ENCODE peak calls at places on chromosome 12, in nine cellular contexts. One of them, this sample, is unnamed.

GRCh38 chr12:40745386-40745785 is 53.1 kb downstream of the CNTN1 start:
- DNase-seq in aorta: no peak
- DNase-seq in T-helper 1 cell: no peak
- DNase-seq in HTR-8/SVneo: no peak
- DNase-seq in stimulated activated CD8-positive, alpha-beta memory T cell treated with anti-CD3 and anti-CD28 coated beads, Interleukin-12 subunit alpha, Interleukin-12 subunit beta, amount 100 ng/mL, for 1 hour: no peak
- DNase-seq in caudate nucleus: no peak
- DNase-seq in kidney tubule cell: no peak
- DNase-seq in sciatic nerve: no peak
- DNase-seq in GM04504: no peak
- DNase-seq in this sample: no peak

GRCh38 chr12:110578522-110579238 is 4.4 kb downstream of the PPTC7 start:
- DNase-seq in aorta: no peak
- DNase-seq in T-helper 1 cell: no peak
- DNase-seq in HTR-8/SVneo: no peak
- DNase-seq in stimulated activated CD8-positive, alpha-beta memory T cell treated with anti-CD3 and anti-CD28 coated beads, Interleukin-12 subunit alpha, Interleukin-12 subunit beta, amount 100 ng/mL, for 1 hour: no peak
- DNase-seq in caudate nucleus: no peak
- DNase-seq in kidney tubule cell: peak
- DNase-seq in sciatic nerve: no peak
- DNase-seq in GM04504: no peak
- DNase-seq in this sample: no peak

GRCh38 chr12:31267966-31268365 is 58.0 kb downstream of the SINHCAF start:
- DNase-seq in aorta: no peak
- DNase-seq in T-helper 1 cell: no peak
- DNase-seq in HTR-8/SVneo: no peak
- DNase-seq in stimulated activated CD8-positive, alpha-beta memory T cell treated with anti-CD3 and anti-CD28 coated beads, Interleukin-12 subunit alpha, Interleukin-12 subunit beta, amount 100 ng/mL, for 1 hour: no peak
- DNase-seq in caudate nucleus: no peak
- DNase-seq in kidney tubule cell: no peak
- DNase-seq in sciatic nerve: no peak
- DNase-seq in GM04504: no peak
- DNase-seq in this sample: no peak

GRCh38 chr12:11722578-11723138 is 73.2 kb downstream of the ETV6 start:
- DNase-seq in aorta: no peak
- DNase-seq in T-helper 1 cell: no peak
- DNase-seq in HTR-8/SVneo: no peak
- DNase-seq in stimulated activated CD8-positive, alpha-beta memory T cell treated with anti-CD3 and anti-CD28 coated beads, Interleukin-12 subunit alpha, Interleukin-12 subunit beta, amount 100 ng/mL, for 1 hour: no peak
- DNase-seq in caudate nucleus: no peak
- DNase-seq in kidney tubule cell: no peak
- DNase-seq in sciatic nerve: no peak
- DNase-seq in GM04504: no peak
- DNase-seq in this sample: no peak

GRCh38 chr12:119115296-119115905 is 63.3 kb upstream of the HSPB8 start:
- DNase-seq in aorta: no peak
- DNase-seq in T-helper 1 cell: no peak
- DNase-seq in HTR-8/SVneo: peak
- DNase-seq in stimulated activated CD8-positive, alpha-beta memory T cell treated with anti-CD3 and anti-CD28 coated beads, Interleukin-12 subunit alpha, Interleukin-12 subunit beta, amount 100 ng/mL, for 1 hour: no peak
- DNase-seq in caudate nucleus: no peak
- DNase-seq in kidney tubule cell: peak
- DNase-seq in sciatic nerve: no peak
- DNase-seq in GM04504: peak
- DNase-seq in this sample: peak

GRCh38 chr12:59763835-59764234 is 168.0 kb downstream of the SLC16A7 start:
- DNase-seq in aorta: no peak
- DNase-seq in T-helper 1 cell: no peak
- DNase-seq in HTR-8/SVneo: no peak
- DNase-seq in stimulated activated CD8-positive, alpha-beta memory T cell treated with anti-CD3 and anti-CD28 coated beads, Interleukin-12 subunit alpha, Interleukin-12 subunit beta, amount 100 ng/mL, for 1 hour: no peak
- DNase-seq in caudate nucleus: no peak
- DNase-seq in kidney tubule cell: no peak
- DNase-seq in sciatic nerve: no peak
- DNase-seq in GM04504: no peak
- DNase-seq in this sample: no peak

GRCh38 chr12:131621701-131622421 is 89.0 kb upstream of the SFSWAP start:
- DNase-seq in aorta: no peak
- DNase-seq in T-helper 1 cell: no peak
- DNase-seq in HTR-8/SVneo: no peak
- DNase-seq in stimulated activated CD8-positive, alpha-beta memory T cell treated with anti-CD3 and anti-CD28 coated beads, Interleukin-12 subunit alpha, Interleukin-12 subunit beta, amount 100 ng/mL, for 1 hour: no peak
- DNase-seq in caudate nucleus: peak
- DNase-seq in kidney tubule cell: no peak
- DNase-seq in sciatic nerve: peak
- DNase-seq in GM04504: no peak
- DNase-seq in this sample: peak

GRCh38 chr12:107411792-107412535 is 273.6 kb upstream of the PWP1 start:
- DNase-seq in aorta: no peak
- DNase-seq in T-helper 1 cell: no peak
- DNase-seq in HTR-8/SVneo: peak
- DNase-seq in stimulated activated CD8-positive, alpha-beta memory T cell treated with anti-CD3 and anti-CD28 coated beads, Interleukin-12 subunit alpha, Interleukin-12 subunit beta, amount 100 ng/mL, for 1 hour: no peak
- DNase-seq in caudate nucleus: no peak
- DNase-seq in kidney tubule cell: peak
- DNase-seq in sciatic nerve: no peak
- DNase-seq in GM04504: peak
- DNase-seq in this sample: no peak

GRCh38 chr12:1518763-1519516 is 75.4 kb downstream of the FBXL14 start:
- DNase-seq in aorta: no peak
- DNase-seq in T-helper 1 cell: no peak
- DNase-seq in HTR-8/SVneo: peak
- DNase-seq in stimulated activated CD8-positive, alpha-beta memory T cell treated with anti-CD3 and anti-CD28 coated beads, Interleukin-12 subunit alpha, Interleukin-12 subunit beta, amount 100 ng/mL, for 1 hour: no peak
- DNase-seq in caudate nucleus: no peak
- DNase-seq in kidney tubule cell: peak
- DNase-seq in sciatic nerve: no peak
- DNase-seq in GM04504: no peak
- DNase-seq in this sample: no peak

GRCh38 chr12:47361389-47362031 is 281.8 kb upstream of the AMIGO2 start:
- DNase-seq in aorta: no peak
- DNase-seq in T-helper 1 cell: peak
- DNase-seq in HTR-8/SVneo: no peak
- DNase-seq in stimulated activated CD8-positive, alpha-beta memory T cell treated with anti-CD3 and anti-CD28 coated beads, Interleukin-12 subunit alpha, Interleukin-12 subunit beta, amount 100 ng/mL, for 1 hour: no peak
- DNase-seq in caudate nucleus: no peak
- DNase-seq in kidney tubule cell: no peak
- DNase-seq in sciatic nerve: no peak
- DNase-seq in GM04504: no peak
- DNase-seq in this sample: no peak

GRCh38 chr12:104599272-104599984 is 142.7 kb downstream of the CHST11 start:
- DNase-seq in aorta: no peak
- DNase-seq in T-helper 1 cell: no peak
- DNase-seq in HTR-8/SVneo: no peak
- DNase-seq in stimulated activated CD8-positive, alpha-beta memory T cell treated with anti-CD3 and anti-CD28 coated beads, Interleukin-12 subunit alpha, Interleukin-12 subunit beta, amount 100 ng/mL, for 1 hour: no peak
- DNase-seq in caudate nucleus: no peak
- DNase-seq in kidney tubule cell: no peak
- DNase-seq in sciatic nerve: peak
- DNase-seq in GM04504: no peak
- DNase-seq in this sample: no peak

GRCh38 chr12:96219700-96220206 is 25.6 kb downstream of the ELK3 start:
- DNase-seq in aorta: peak
- DNase-seq in T-helper 1 cell: no peak
- DNase-seq in HTR-8/SVneo: peak
- DNase-seq in stimulated activated CD8-positive, alpha-beta memory T cell treated with anti-CD3 and anti-CD28 coated beads, Interleukin-12 subunit alpha, Interleukin-12 subunit beta, amount 100 ng/mL, for 1 hour: no peak
- DNase-seq in caudate nucleus: no peak
- DNase-seq in kidney tubule cell: peak
- DNase-seq in sciatic nerve: no peak
- DNase-seq in GM04504: peak
- DNase-seq in this sample: no peak

GRCh38 chr12:98352218-98352811 is 163.1 kb upstream of the TMPO start:
- DNase-seq in aorta: no peak
- DNase-seq in T-helper 1 cell: no peak
- DNase-seq in HTR-8/SVneo: peak
- DNase-seq in stimulated activated CD8-positive, alpha-beta memory T cell treated with anti-CD3 and anti-CD28 coated beads, Interleukin-12 subunit alpha, Interleukin-12 subunit beta, amount 100 ng/mL, for 1 hour: no peak
- DNase-seq in caudate nucleus: no peak
- DNase-seq in kidney tubule cell: peak
- DNase-seq in sciatic nerve: no peak
- DNase-seq in GM04504: peak
- DNase-seq in this sample: no peak

GRCh38 chr12:418432-418831 is 17.0 kb downstream of the CCDC77 start:
- DNase-seq in aorta: no peak
- DNase-seq in T-helper 1 cell: no peak
- DNase-seq in HTR-8/SVneo: no peak
- DNase-seq in stimulated activated CD8-positive, alpha-beta memory T cell treated with anti-CD3 and anti-CD28 coated beads, Interleukin-12 subunit alpha, Interleukin-12 subunit beta, amount 100 ng/mL, for 1 hour: no peak
- DNase-seq in caudate nucleus: no peak
- DNase-seq in kidney tubule cell: no peak
- DNase-seq in sciatic nerve: no peak
- DNase-seq in GM04504: no peak
- DNase-seq in this sample: no peak

GRCh38 chr12:96414637-96415036 is 14.4 kb upstream of the CDK17 start:
- DNase-seq in aorta: no peak
- DNase-seq in T-helper 1 cell: no peak
- DNase-seq in HTR-8/SVneo: no peak
- DNase-seq in stimulated activated CD8-positive, alpha-beta memory T cell treated with anti-CD3 and anti-CD28 coated beads, Interleukin-12 subunit alpha, Interleukin-12 subunit beta, amount 100 ng/mL, for 1 hour: no peak
- DNase-seq in caudate nucleus: no peak
- DNase-seq in kidney tubule cell: no peak
- DNase-seq in sciatic nerve: no peak
- DNase-seq in GM04504: no peak
- DNase-seq in this sample: no peak

GRCh38 chr12:84976133-84976532 is 59.9 kb downstream of the TSPAN19 start:
- DNase-seq in aorta: no peak
- DNase-seq in T-helper 1 cell: no peak
- DNase-seq in HTR-8/SVneo: no peak
- DNase-seq in stimulated activated CD8-positive, alpha-beta memory T cell treated with anti-CD3 and anti-CD28 coated beads, Interleukin-12 subunit alpha, Interleukin-12 subunit beta, amount 100 ng/mL, for 1 hour: no peak
- DNase-seq in caudate nucleus: no peak
- DNase-seq in kidney tubule cell: no peak
- DNase-seq in sciatic nerve: peak
- DNase-seq in GM04504: no peak
- DNase-seq in this sample: no peak

GRCh38 chr12:12551115-12551514 is 11.5 kb downstream of the DUSP16 start:
- DNase-seq in aorta: no peak
- DNase-seq in T-helper 1 cell: no peak
- DNase-seq in HTR-8/SVneo: no peak
- DNase-seq in stimulated activated CD8-positive, alpha-beta memory T cell treated with anti-CD3 and anti-CD28 coated beads, Interleukin-12 subunit alpha, Interleukin-12 subunit beta, amount 100 ng/mL, for 1 hour: no peak
- DNase-seq in caudate nucleus: no peak
- DNase-seq in kidney tubule cell: no peak
- DNase-seq in sciatic nerve: no peak
- DNase-seq in GM04504: no peak
- DNase-seq in this sample: no peak

GRCh38 chr12:115598827-115599226 is 678.7 kb downstream of the MED13L start:
- DNase-seq in aorta: no peak
- DNase-seq in T-helper 1 cell: no peak
- DNase-seq in HTR-8/SVneo: no peak
- DNase-seq in stimulated activated CD8-positive, alpha-beta memory T cell treated with anti-CD3 and anti-CD28 coated beads, Interleukin-12 subunit alpha, Interleukin-12 subunit beta, amount 100 ng/mL, for 1 hour: no peak
- DNase-seq in caudate nucleus: peak
- DNase-seq in kidney tubule cell: no peak
- DNase-seq in sciatic nerve: no peak
- DNase-seq in GM04504: no peak
- DNase-seq in this sample: peak

GRCh38 chr12:62248873-62249272 is 11.3 kb upstream of the USP15 start:
- DNase-seq in aorta: no peak
- DNase-seq in T-helper 1 cell: no peak
- DNase-seq in HTR-8/SVneo: no peak
- DNase-seq in stimulated activated CD8-positive, alpha-beta memory T cell treated with anti-CD3 and anti-CD28 coated beads, Interleukin-12 subunit alpha, Interleukin-12 subunit beta, amount 100 ng/mL, for 1 hour: no peak
- DNase-seq in caudate nucleus: no peak
- DNase-seq in kidney tubule cell: no peak
- DNase-seq in sciatic nerve: no peak
- DNase-seq in GM04504: no peak
- DNase-seq in this sample: no peak

GRCh38 chr12:71472441-71472911 is 32.9 kb downstream of the LGR5 start:
- DNase-seq in aorta: no peak
- DNase-seq in T-helper 1 cell: no peak
- DNase-seq in HTR-8/SVneo: no peak
- DNase-seq in stimulated activated CD8-positive, alpha-beta memory T cell treated with anti-CD3 and anti-CD28 coated beads, Interleukin-12 subunit alpha, Interleukin-12 subunit beta, amount 100 ng/mL, for 1 hour: no peak
- DNase-seq in caudate nucleus: no peak
- DNase-seq in kidney tubule cell: no peak
- DNase-seq in sciatic nerve: no peak
- DNase-seq in GM04504: peak
- DNase-seq in this sample: no peak

GRCh38 chr12:132259364-132259871 is 70.0 kb downstream of the GALNT9 start:
- DNase-seq in aorta: no peak
- DNase-seq in T-helper 1 cell: no peak
- DNase-seq in HTR-8/SVneo: no peak
- DNase-seq in stimulated activated CD8-positive, alpha-beta memory T cell treated with anti-CD3 and anti-CD28 coated beads, Interleukin-12 subunit alpha, Interleukin-12 subunit beta, amount 100 ng/mL, for 1 hour: no peak
- DNase-seq in caudate nucleus: no peak
- DNase-seq in kidney tubule cell: no peak
- DNase-seq in sciatic nerve: no peak
- DNase-seq in GM04504: no peak
- DNase-seq in this sample: no peak

GRCh38 chr12:110289021-110289710 is 8.1 kb downstream of the ATP2A2 start:
- DNase-seq in aorta: no peak
- DNase-seq in T-helper 1 cell: no peak
- DNase-seq in HTR-8/SVneo: no peak
- DNase-seq in stimulated activated CD8-positive, alpha-beta memory T cell treated with anti-CD3 and anti-CD28 coated beads, Interleukin-12 subunit alpha, Interleukin-12 subunit beta, amount 100 ng/mL, for 1 hour: no peak
- DNase-seq in caudate nucleus: no peak
- DNase-seq in kidney tubule cell: no peak
- DNase-seq in sciatic nerve: no peak
- DNase-seq in GM04504: no peak
- DNase-seq in this sample: no peak

GRCh38 chr12:56836317-56836716 is 73.2 kb downstream of the HSD17B6 start:
- DNase-seq in aorta: no peak
- DNase-seq in T-helper 1 cell: no peak
- DNase-seq in HTR-8/SVneo: no peak
- DNase-seq in stimulated activated CD8-positive, alpha-beta memory T cell treated with anti-CD3 and anti-CD28 coated beads, Interleukin-12 subunit alpha, Interleukin-12 subunit beta, amount 100 ng/mL, for 1 hour: no peak
- DNase-seq in caudate nucleus: no peak
- DNase-seq in kidney tubule cell: peak
- DNase-seq in sciatic nerve: no peak
- DNase-seq in GM04504: peak
- DNase-seq in this sample: no peak

GRCh38 chr12:66405395-66405794 is 103.1 kb downstream of the HELB start:
- DNase-seq in aorta: no peak
- DNase-seq in T-helper 1 cell: no peak
- DNase-seq in HTR-8/SVneo: no peak
- DNase-seq in stimulated activated CD8-positive, alpha-beta memory T cell treated with anti-CD3 and anti-CD28 coated beads, Interleukin-12 subunit alpha, Interleukin-12 subunit beta, amount 100 ng/mL, for 1 hour: no peak
- DNase-seq in caudate nucleus: no peak
- DNase-seq in kidney tubule cell: peak
- DNase-seq in sciatic nerve: no peak
- DNase-seq in GM04504: peak
- DNase-seq in this sample: no peak

GRCh38 chr12:66877886-66878285 is 199.0 kb upstream of the GRIP1 start:
- DNase-seq in aorta: no peak
- DNase-seq in T-helper 1 cell: no peak
- DNase-seq in HTR-8/SVneo: no peak
- DNase-seq in stimulated activated CD8-positive, alpha-beta memory T cell treated with anti-CD3 and anti-CD28 coated beads, Interleukin-12 subunit alpha, Interleukin-12 subunit beta, amount 100 ng/mL, for 1 hour: no peak
- DNase-seq in caudate nucleus: no peak
- DNase-seq in kidney tubule cell: no peak
- DNase-seq in sciatic nerve: no peak
- DNase-seq in GM04504: no peak
- DNase-seq in this sample: no peak

GRCh38 chr12:57641699-57642442 is 8.9 kb upstream of the B4GALNT1 start:
- DNase-seq in aorta: no peak
- DNase-seq in T-helper 1 cell: no peak
- DNase-seq in HTR-8/SVneo: no peak
- DNase-seq in stimulated activated CD8-positive, alpha-beta memory T cell treated with anti-CD3 and anti-CD28 coated beads, Interleukin-12 subunit alpha, Interleukin-12 subunit beta, amount 100 ng/mL, for 1 hour: no peak
- DNase-seq in caudate nucleus: no peak
- DNase-seq in kidney tubule cell: no peak
- DNase-seq in sciatic nerve: no peak
- DNase-seq in GM04504: no peak
- DNase-seq in this sample: no peak

GRCh38 chr12:69167648-69168165 is 71.7 kb upstream of the CPSF6 start:
- DNase-seq in aorta: no peak
- DNase-seq in T-helper 1 cell: no peak
- DNase-seq in HTR-8/SVneo: no peak
- DNase-seq in stimulated activated CD8-positive, alpha-beta memory T cell treated with anti-CD3 and anti-CD28 coated beads, Interleukin-12 subunit alpha, Interleukin-12 subunit beta, amount 100 ng/mL, for 1 hour: no peak
- DNase-seq in caudate nucleus: no peak
- DNase-seq in kidney tubule cell: no peak
- DNase-seq in sciatic nerve: no peak
- DNase-seq in GM04504: no peak
- DNase-seq in this sample: no peak

GRCh38 chr12:68222336-68222735 is 3.3 kb downstream of the IL26 start:
- DNase-seq in aorta: no peak
- DNase-seq in T-helper 1 cell: no peak
- DNase-seq in HTR-8/SVneo: no peak
- DNase-seq in stimulated activated CD8-positive, alpha-beta memory T cell treated with anti-CD3 and anti-CD28 coated beads, Interleukin-12 subunit alpha, Interleukin-12 subunit beta, amount 100 ng/mL, for 1 hour: no peak
- DNase-seq in caudate nucleus: no peak
- DNase-seq in kidney tubule cell: no peak
- DNase-seq in sciatic nerve: no peak
- DNase-seq in GM04504: no peak
- DNase-seq in this sample: no peak

GRCh38 chr12:2034633-2035420 is 18.0 kb upstream of the CACNA1C start:
- DNase-seq in aorta: peak
- DNase-seq in T-helper 1 cell: peak
- DNase-seq in HTR-8/SVneo: peak
- DNase-seq in stimulated activated CD8-positive, alpha-beta memory T cell treated with anti-CD3 and anti-CD28 coated beads, Interleukin-12 subunit alpha, Interleukin-12 subunit beta, amount 100 ng/mL, for 1 hour: peak
- DNase-seq in caudate nucleus: peak
- DNase-seq in kidney tubule cell: peak
- DNase-seq in sciatic nerve: peak
- DNase-seq in GM04504: peak
- DNase-seq in this sample: peak

GRCh38 chr12:79842630-79843029 is 92.3 kb downstream of the PPP1R12A start:
- DNase-seq in aorta: no peak
- DNase-seq in T-helper 1 cell: no peak
- DNase-seq in HTR-8/SVneo: no peak
- DNase-seq in stimulated activated CD8-positive, alpha-beta memory T cell treated with anti-CD3 and anti-CD28 coated beads, Interleukin-12 subunit alpha, Interleukin-12 subunit beta, amount 100 ng/mL, for 1 hour: no peak
- DNase-seq in caudate nucleus: no peak
- DNase-seq in kidney tubule cell: no peak
- DNase-seq in sciatic nerve: no peak
- DNase-seq in GM04504: no peak
- DNase-seq in this sample: no peak

GRCh38 chr12:94263011-94263786 is 114.8 kb downstream of the PLXNC1 start:
- DNase-seq in aorta: no peak
- DNase-seq in T-helper 1 cell: no peak
- DNase-seq in HTR-8/SVneo: no peak
- DNase-seq in stimulated activated CD8-positive, alpha-beta memory T cell treated with anti-CD3 and anti-CD28 coated beads, Interleukin-12 subunit alpha, Interleukin-12 subunit beta, amount 100 ng/mL, for 1 hour: peak
- DNase-seq in caudate nucleus: no peak
- DNase-seq in kidney tubule cell: no peak
- DNase-seq in sciatic nerve: no peak
- DNase-seq in GM04504: no peak
- DNase-seq in this sample: no peak